ENCODE peak calls at places on chromosome 5, in five cellular contexts. One of them, this sample, is unnamed.

GRCh38 chr5:93736284-93736683 is 5.1 kb downstream of the POU5F2 start:
- DNase-seq in SJSA1: no peak
- DNase-seq in tibial artery: no peak
- DNase-seq in psoas muscle: no peak
- DNase-seq in IMR-90: peak; percentile 77
- DNase-seq in this sample: no peak

GRCh38 chr5:119341452-119342349 is 14.1 kb upstream of the TNFAIP8 start:
- DNase-seq in SJSA1: no peak
- DNase-seq in tibial artery: no peak
- DNase-seq in psoas muscle: no peak
- DNase-seq in IMR-90: no peak
- DNase-seq in this sample: no peak

GRCh38 chr5:8320244-8320643 is 451.3 kb downstream of the MTRR start:
- DNase-seq in SJSA1: no peak
- DNase-seq in tibial artery: no peak
- DNase-seq in psoas muscle: no peak
- DNase-seq in IMR-90: no peak
- DNase-seq in this sample: no peak

GRCh38 chr5:78654386-78654785 is 5.8 kb upstream of the LHFPL2 start:
- DNase-seq in SJSA1: no peak
- DNase-seq in tibial artery: no peak
- DNase-seq in psoas muscle: no peak
- DNase-seq in IMR-90: no peak
- DNase-seq in this sample: no peak

GRCh38 chr5:78927657-78928282 is 57.3 kb downstream of the ARSB start:
- DNase-seq in SJSA1: peak; percentile 52
- DNase-seq in tibial artery: no peak
- DNase-seq in psoas muscle: no peak
- DNase-seq in IMR-90: peak; percentile 84
- DNase-seq in this sample: no peak

GRCh38 chr5:59562756-59563389 is 330.7 kb downstream of the PDE4D start:
- DNase-seq in SJSA1: no peak
- DNase-seq in tibial artery: no peak
- DNase-seq in psoas muscle: peak; percentile 79
- DNase-seq in IMR-90: peak; percentile 33
- DNase-seq in this sample: no peak

GRCh38 chr5:174736351-174736721 is 12.0 kb downstream of the MSX2 start:
- DNase-seq in SJSA1: no peak
- DNase-seq in tibial artery: no peak
- DNase-seq in psoas muscle: no peak
- DNase-seq in IMR-90: peak; percentile 91
- DNase-seq in this sample: no peak

GRCh38 chr5:90940227-90940995 is 381.8 kb downstream of the ADGRV1 start:
- DNase-seq in SJSA1: no peak
- DNase-seq in tibial artery: no peak
- DNase-seq in psoas muscle: no peak
- DNase-seq in IMR-90: peak; percentile 60
- DNase-seq in this sample: no peak

GRCh38 chr5:133052317-133053175 is 733 bp downstream of the HSPA4 start:
- DNase-seq in SJSA1: peak; percentile 75
- DNase-seq in tibial artery: peak; percentile 55
- DNase-seq in psoas muscle: peak; percentile 64
- DNase-seq in IMR-90: peak; percentile 44
- DNase-seq in this sample: peak; percentile 63

GRCh38 chr5:78162253-78162862 is 132.1 kb downstream of the AP3B1 start:
- DNase-seq in SJSA1: no peak
- DNase-seq in tibial artery: no peak
- DNase-seq in psoas muscle: no peak
- DNase-seq in IMR-90: peak; percentile 44
- DNase-seq in this sample: no peak

GRCh38 chr5:175715627-175716522 is 58.0 kb downstream of the HRH2 start:
- DNase-seq in SJSA1: peak; percentile 32
- DNase-seq in tibial artery: no peak
- DNase-seq in psoas muscle: no peak
- DNase-seq in IMR-90: no peak
- DNase-seq in this sample: no peak

GRCh38 chr5:169906745-169907649 is 73.3 kb downstream of the INSYN2B start:
- DNase-seq in SJSA1: no peak
- DNase-seq in tibial artery: no peak
- DNase-seq in psoas muscle: no peak
- DNase-seq in IMR-90: peak; percentile 22
- DNase-seq in this sample: no peak

GRCh38 chr5:117800261-117800660 is 1188.1 kb downstream of the DTWD2 start:
- DNase-seq in SJSA1: no peak
- DNase-seq in tibial artery: no peak
- DNase-seq in psoas muscle: no peak
- DNase-seq in IMR-90: peak; percentile 51
- DNase-seq in this sample: no peak

GRCh38 chr5:127930311-127930710 is 153.3 kb upstream of the SLC12A2 start:
- DNase-seq in SJSA1: peak; percentile 85
- DNase-seq in tibial artery: no peak
- DNase-seq in psoas muscle: no peak
- DNase-seq in IMR-90: peak; percentile 56
- DNase-seq in this sample: no peak

GRCh38 chr5:72433520-72433919 is 73.7 kb downstream of the ZNF366 start:
- DNase-seq in SJSA1: no peak
- DNase-seq in tibial artery: no peak
- DNase-seq in psoas muscle: no peak
- DNase-seq in IMR-90: no peak
- DNase-seq in this sample: no peak

GRCh38 chr5:124297826-124298225 is 448.6 kb downstream of the ZNF608 start:
- DNase-seq in SJSA1: no peak
- DNase-seq in tibial artery: no peak
- DNase-seq in psoas muscle: no peak
- DNase-seq in IMR-90: no peak
- DNase-seq in this sample: no peak

GRCh38 chr5:134440185-134440755 is 28.6 kb upstream of the CDKN2AIPNL start:
- DNase-seq in SJSA1: no peak
- DNase-seq in tibial artery: no peak
- DNase-seq in psoas muscle: no peak
- DNase-seq in IMR-90: no peak
- DNase-seq in this sample: no peak

GRCh38 chr5:172284275-172284971 is 859 bp upstream of the UBTD2 start:
- DNase-seq in SJSA1: peak; percentile 44
- DNase-seq in tibial artery: peak; percentile 38
- DNase-seq in psoas muscle: peak; percentile 31
- DNase-seq in IMR-90: no peak
- DNase-seq in this sample: no peak

GRCh38 chr5:157539623-157540022 is 36.0 kb downstream of the ADAM19 start:
- DNase-seq in SJSA1: no peak
- DNase-seq in tibial artery: no peak
- DNase-seq in psoas muscle: no peak
- DNase-seq in IMR-90: peak; percentile 43
- DNase-seq in this sample: no peak

GRCh38 chr5:72412283-72413055 is 92.3 kb downstream of the PTCD2 start:
- DNase-seq in SJSA1: no peak
- DNase-seq in tibial artery: no peak
- DNase-seq in psoas muscle: no peak
- DNase-seq in IMR-90: peak; percentile 65
- DNase-seq in this sample: no peak

GRCh38 chr5:33513786-33514185 is 73.0 kb downstream of the TARS1 start:
- DNase-seq in SJSA1: no peak
- DNase-seq in tibial artery: peak; percentile 38
- DNase-seq in psoas muscle: no peak
- DNase-seq in IMR-90: no peak
- DNase-seq in this sample: no peak

GRCh38 chr5:1315709-1316587 is 21.1 kb upstream of the TERT start:
- DNase-seq in SJSA1: no peak
- DNase-seq in tibial artery: peak; percentile 17
- DNase-seq in psoas muscle: no peak
- DNase-seq in IMR-90: no peak
- DNase-seq in this sample: no peak

GRCh38 chr5:133321833-133322420 is 270.1 kb downstream of the HSPA4 start:
- DNase-seq in SJSA1: no peak
- DNase-seq in tibial artery: no peak
- DNase-seq in psoas muscle: no peak
- DNase-seq in IMR-90: no peak
- DNase-seq in this sample: no peak

GRCh38 chr5:62168882-62169281 is 137.1 kb upstream of the KIF2A start:
- DNase-seq in SJSA1: no peak
- DNase-seq in tibial artery: no peak
- DNase-seq in psoas muscle: no peak
- DNase-seq in IMR-90: no peak
- DNase-seq in this sample: no peak

GRCh38 chr5:125746936-125747335 is 676.3 kb upstream of the GRAMD2B start:
- DNase-seq in SJSA1: no peak
- DNase-seq in tibial artery: no peak
- DNase-seq in psoas muscle: no peak
- DNase-seq in IMR-90: no peak
- DNase-seq in this sample: no peak

GRCh38 chr5:180636403-180637075 is 12.9 kb downstream of the FLT4 start:
- DNase-seq in SJSA1: no peak
- DNase-seq in tibial artery: no peak
- DNase-seq in psoas muscle: peak; percentile 14
- DNase-seq in IMR-90: peak; percentile 35
- DNase-seq in this sample: no peak

GRCh38 chr5:39506216-39506615 is 81.4 kb upstream of the DAB2 start:
- DNase-seq in SJSA1: no peak
- DNase-seq in tibial artery: no peak
- DNase-seq in psoas muscle: no peak
- DNase-seq in IMR-90: no peak
- DNase-seq in this sample: no peak

GRCh38 chr5:96582343-96582742 is 79.8 kb upstream of the CAST start:
- DNase-seq in SJSA1: no peak
- DNase-seq in tibial artery: no peak
- DNase-seq in psoas muscle: no peak
- DNase-seq in IMR-90: peak; percentile 55
- DNase-seq in this sample: no peak

GRCh38 chr5:10710513-10711128 is 50.4 kb downstream of the DAP start:
- DNase-seq in SJSA1: no peak
- DNase-seq in tibial artery: no peak
- DNase-seq in psoas muscle: no peak
- DNase-seq in IMR-90: no peak
- DNase-seq in this sample: no peak
- H3K36me3 ChIP-seq in SJSA1: peaks cover 74% of the 10 kb centered on the region
- H3K36me3 ChIP-seq in tibial artery: no peaks in the 10 kb centered on the region
- H3K36me3 ChIP-seq in psoas muscle: no peaks in the 10 kb centered on the region
- H3K36me3 ChIP-seq in IMR-90: peaks cover 42% of the 10 kb centered on the region
- H3K36me3 ChIP-seq in this sample: peaks cover 8% of the 10 kb centered on the region

DNA sequence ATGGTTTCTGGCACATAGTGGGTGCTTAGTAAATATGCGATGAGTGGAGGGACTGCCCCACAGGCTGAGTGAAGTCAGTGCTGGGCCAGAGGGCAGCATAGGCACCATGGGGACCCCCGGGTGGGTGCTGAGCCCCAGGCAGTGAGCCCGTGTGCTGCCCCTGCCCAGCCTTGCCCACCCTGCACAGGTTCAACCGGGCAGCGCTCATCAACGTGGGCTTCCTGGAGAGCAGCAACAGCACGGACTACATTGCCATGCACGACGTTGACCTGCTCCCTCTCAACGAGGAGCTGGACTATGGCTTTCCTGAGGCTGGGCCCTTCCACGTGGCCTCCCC is 7.2 kb downstream of the B4GALT7 start:
- DNase-seq in SJSA1: no peak
- DNase-seq in tibial artery: no peak
- DNase-seq in psoas muscle: no peak
- DNase-seq in IMR-90: no peak
- DNase-seq in this sample: no peak
- H3K9me3 ChIP-seq in SJSA1: no peaks in the 10 kb centered on the region
- H3K9me3 ChIP-seq in tibial artery: no peaks in the 10 kb centered on the region
- H3K9me3 ChIP-seq in psoas muscle: no peaks in the 10 kb centered on the region
- H3K9me3 ChIP-seq in IMR-90: no peaks in the 10 kb centered on the region
- H3K9me3 ChIP-seq in this sample: no peaks in the 10 kb centered on the region

GRCh38 chr5:10607023-10607665 is 43.3 kb downstream of the ANKRD33B start:
- DNase-seq in SJSA1: peak; percentile 78
- DNase-seq in tibial artery: no peak
- DNase-seq in psoas muscle: no peak
- DNase-seq in IMR-90: peak; percentile 83
- DNase-seq in this sample: peak; percentile 60
- H3K27ac ChIP-seq in SJSA1: peak overlapping the region; percentile 55
- H3K27ac ChIP-seq in tibial artery: no peak overlapping the region
- H3K27ac ChIP-seq in psoas muscle: peak overlapping the region; percentile 89
- H3K27ac ChIP-seq in IMR-90: peak overlapping the region; percentile 10
- H3K27ac ChIP-seq in this sample: peak overlapping the region; percentile 74

DNA sequence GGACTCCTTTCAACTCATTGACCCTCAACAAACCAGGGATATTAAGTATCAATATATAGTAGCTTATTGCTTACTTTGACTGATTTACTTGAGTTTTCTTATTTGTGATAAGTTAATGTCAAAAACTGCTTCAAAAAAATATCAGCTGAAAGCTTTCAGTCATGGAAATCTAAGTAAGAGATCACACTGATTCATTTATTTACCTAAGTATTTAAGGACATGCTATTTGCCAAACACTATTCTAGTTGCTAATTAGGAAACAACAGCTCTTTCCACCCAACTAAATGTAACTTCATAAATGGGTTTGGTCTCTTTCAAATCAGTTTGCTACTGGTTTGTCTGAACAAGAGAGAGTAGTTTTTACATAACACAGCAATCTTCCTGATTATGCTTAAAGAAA is 48.2 kb downstream of the CHD1 start:
- DNase-seq in SJSA1: no peak
- DNase-seq in tibial artery: no peak
- DNase-seq in psoas muscle: no peak
- DNase-seq in IMR-90: no peak
- DNase-seq in this sample: no peak
- H3K36me3 ChIP-seq in SJSA1: peaks cover 85% of the 10 kb centered on the region
- H3K36me3 ChIP-seq in tibial artery: peaks cover 78% of the 10 kb centered on the region
- H3K36me3 ChIP-seq in psoas muscle: peaks cover 97% of the 10 kb centered on the region
- H3K36me3 ChIP-seq in IMR-90: peaks cover 26% of the 10 kb centered on the region
- H3K36me3 ChIP-seq in this sample: peaks cover 80% of the 10 kb centered on the region

DNA sequence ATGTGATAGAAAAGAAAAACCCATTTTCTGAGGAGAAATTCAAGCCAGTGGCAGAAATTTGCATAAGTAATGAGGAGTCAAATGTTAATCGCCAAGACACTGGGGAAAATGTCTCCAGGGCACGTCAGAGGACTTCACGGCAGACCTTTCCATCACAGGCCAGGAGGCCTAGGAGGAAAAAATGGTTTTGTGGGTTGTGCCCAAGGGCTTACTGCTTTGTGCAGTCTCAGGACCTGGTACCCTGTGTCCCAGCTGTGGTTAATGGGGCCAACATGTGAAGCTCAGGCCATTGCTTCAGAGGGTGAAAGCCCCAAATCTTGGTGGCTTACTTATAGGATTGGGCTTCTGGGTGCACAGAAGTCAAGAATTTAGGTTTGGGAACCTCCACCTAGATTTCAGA is 54.8 kb upstream of the ADAMTS2 start:
- DNase-seq in SJSA1: peak; percentile 32
- DNase-seq in tibial artery: no peak
- DNase-seq in psoas muscle: no peak
- DNase-seq in IMR-90: no peak
- DNase-seq in this sample: no peak
- H3K9me3 ChIP-seq in SJSA1: peaks cover 56% of the 10 kb centered on the region
- H3K9me3 ChIP-seq in tibial artery: no peaks in the 10 kb centered on the region
- H3K9me3 ChIP-seq in psoas muscle: no peaks in the 10 kb centered on the region
- H3K9me3 ChIP-seq in IMR-90: peaks cover 10% of the 10 kb centered on the region
- H3K9me3 ChIP-seq in this sample: peaks cover 5% of the 10 kb centered on the region

This sample was measured in right atrium auricular region.